ENCODE peak calls at places on chromosomes 4 and X, in four cellular contexts. One of them, this sample, is unnamed. For H3K9me3, the result is how much of the 10 kb centered on the place peaks cover.

GRCh38 chr4:47032405-47033106 is 1.2 kb downstream of the GABRB1 start:
- DNase-seq in left ventricle myocardium inferior: peak
- DNase-seq in CD4-positive, CD25-positive, alpha-beta regulatory T cell: peak
- DNase-seq in body of pancreas: peak
- DNase-seq in this sample: no peak

GRCh38 chr4:128220286-128221235 is 67.1 kb downstream of the PGRMC2 start:
- DNase-seq in left ventricle myocardium inferior: no peak
- DNase-seq in body of pancreas: no peak
- DNase-seq in CD4-positive, CD25-positive, alpha-beta regulatory T cell: peak
- DNase-seq in this sample: no peak

GRCh38 chrX:20231598-20231997 is 35.1 kb downstream of the RPS6KA3 start:
- DNase-seq in body of pancreas: no peak
- DNase-seq in CD4-positive, CD25-positive, alpha-beta regulatory T cell: no peak
- DNase-seq in left ventricle myocardium inferior: no peak
- DNase-seq in this sample: no peak

GRCh38 chr4:149549911-149550310 is 265.7 kb downstream of the IQCM start:
- DNase-seq in left ventricle myocardium inferior: no peak
- DNase-seq in body of pancreas: no peak
- DNase-seq in CD4-positive, CD25-positive, alpha-beta regulatory T cell: no peak
- DNase-seq in this sample: no peak

GRCh38 chrX:70087857-70088256 is 25.6 kb downstream of the OTUD6A start:
- DNase-seq in body of pancreas: peak
- DNase-seq in CD4-positive, CD25-positive, alpha-beta regulatory T cell: no peak
- DNase-seq in left ventricle myocardium inferior: no peak
- DNase-seq in this sample: no peak

GRCh38 chr4:177384856-177385396 is 57.3 kb downstream of the AGA start:
- DNase-seq in body of pancreas: no peak
- DNase-seq in CD4-positive, CD25-positive, alpha-beta regulatory T cell: no peak
- DNase-seq in left ventricle myocardium inferior: no peak
- DNase-seq in this sample: no peak

GRCh38 chr4:54643172-54643571 is 14.6 kb upstream of the KIT start:
- DNase-seq in CD4-positive, CD25-positive, alpha-beta regulatory T cell: no peak
- DNase-seq in body of pancreas: no peak
- DNase-seq in left ventricle myocardium inferior: no peak
- DNase-seq in this sample: no peak

GRCh38 chrX:118182050-118182449 is 65.4 kb upstream of the KLHL13 start:
- DNase-seq in left ventricle myocardium inferior: no peak
- DNase-seq in CD4-positive, CD25-positive, alpha-beta regulatory T cell: no peak
- DNase-seq in body of pancreas: no peak
- DNase-seq in this sample: no peak

GRCh38 chrX:39507034-39507433 is 590.7 kb downstream of the BCOR start:
- DNase-seq in left ventricle myocardium inferior: no peak
- DNase-seq in body of pancreas: no peak
- DNase-seq in CD4-positive, CD25-positive, alpha-beta regulatory T cell: no peak
- DNase-seq in this sample: no peak

GRCh38 chrX:110734894-110735541 is 60.6 kb downstream of the CHRDL1 start:
- DNase-seq in body of pancreas: no peak
- DNase-seq in left ventricle myocardium inferior: no peak
- DNase-seq in CD4-positive, CD25-positive, alpha-beta regulatory T cell: no peak
- DNase-seq in this sample: no peak

GRCh38 chr4:105194328-105195231 is 47.9 kb downstream of the TET2 start:
- DNase-seq in CD4-positive, CD25-positive, alpha-beta regulatory T cell: no peak
- DNase-seq in body of pancreas: no peak
- DNase-seq in left ventricle myocardium inferior: no peak
- DNase-seq in this sample: no peak

GRCh38 chrX:143340190-143340589 is 177.1 kb downstream of the SPANXN3 start:
- DNase-seq in left ventricle myocardium inferior: no peak
- DNase-seq in body of pancreas: no peak
- DNase-seq in CD4-positive, CD25-positive, alpha-beta regulatory T cell: no peak
- DNase-seq in this sample: no peak

GRCh38 chr4:95548738-95549245 is at the start of gene UNC5C:
- DNase-seq in body of pancreas: peak
- DNase-seq in left ventricle myocardium inferior: peak
- DNase-seq in CD4-positive, CD25-positive, alpha-beta regulatory T cell: no peak
- DNase-seq in this sample: no peak

GRCh38 chr4:100949350-100949935 is 397.9 kb downstream of the PPP3CA start:
- DNase-seq in CD4-positive, CD25-positive, alpha-beta regulatory T cell: no peak
- DNase-seq in body of pancreas: no peak
- DNase-seq in left ventricle myocardium inferior: no peak
- DNase-seq in this sample: no peak

GRCh38 chr4:15749001-15749400 is 29.1 kb upstream of the CD38 start:
- DNase-seq in left ventricle myocardium inferior: no peak
- DNase-seq in CD4-positive, CD25-positive, alpha-beta regulatory T cell: no peak
- DNase-seq in body of pancreas: no peak
- DNase-seq in this sample: no peak

GRCh38 chrX:7083468-7084396 is 63.8 kb upstream of the STS start:
- DNase-seq in CD4-positive, CD25-positive, alpha-beta regulatory T cell: peak
- DNase-seq in left ventricle myocardium inferior: no peak
- DNase-seq in body of pancreas: peak
- DNase-seq in this sample: peak

GRCh38 chrX:13341491-13342101 is 21.7 kb upstream of the ATXN3L start:
- DNase-seq in left ventricle myocardium inferior: no peak
- DNase-seq in CD4-positive, CD25-positive, alpha-beta regulatory T cell: no peak
- DNase-seq in body of pancreas: no peak
- DNase-seq in this sample: no peak

GRCh38 chr4:101140228-101140627 is 207.1 kb downstream of the PPP3CA start:
- DNase-seq in CD4-positive, CD25-positive, alpha-beta regulatory T cell: no peak
- DNase-seq in body of pancreas: no peak
- DNase-seq in left ventricle myocardium inferior: no peak
- DNase-seq in this sample: no peak

GRCh38 chr4:14708574-14708973 is 293.7 kb upstream of the CPEB2 start:
- DNase-seq in body of pancreas: no peak
- DNase-seq in left ventricle myocardium inferior: no peak
- DNase-seq in CD4-positive, CD25-positive, alpha-beta regulatory T cell: no peak
- DNase-seq in this sample: no peak

GRCh38 chrX:34875204-34875603 is 67.4 kb upstream of the FAM47B start:
- DNase-seq in left ventricle myocardium inferior: no peak
- DNase-seq in CD4-positive, CD25-positive, alpha-beta regulatory T cell: no peak
- DNase-seq in body of pancreas: no peak
- DNase-seq in this sample: no peak

GRCh38 chr4:54971474-54971950 is 153.9 kb downstream of the KDR start:
- DNase-seq in CD4-positive, CD25-positive, alpha-beta regulatory T cell: peak
- DNase-seq in body of pancreas: peak
- DNase-seq in left ventricle myocardium inferior: no peak
- DNase-seq in this sample: no peak

GRCh38 chrX:72202792-72203401 is 21.3 kb downstream of the PIN4 start:
- DNase-seq in body of pancreas: no peak
- DNase-seq in left ventricle myocardium inferior: no peak
- DNase-seq in CD4-positive, CD25-positive, alpha-beta regulatory T cell: no peak
- DNase-seq in this sample: no peak

GRCh38 chr4:73230865-73231517 is 27.6 kb downstream of the ANKRD17 start:
- DNase-seq in CD4-positive, CD25-positive, alpha-beta regulatory T cell: no peak
- DNase-seq in body of pancreas: no peak
- DNase-seq in left ventricle myocardium inferior: no peak
- DNase-seq in this sample: no peak

GRCh38 chrX:67353651-67354370 is 190.0 kb upstream of the AR start:
- DNase-seq in CD4-positive, CD25-positive, alpha-beta regulatory T cell: no peak
- DNase-seq in left ventricle myocardium inferior: no peak
- DNase-seq in body of pancreas: no peak
- DNase-seq in this sample: no peak

GRCh38 chr4:174559894-174560293 is 37.6 kb upstream of the HPGD start:
- DNase-seq in left ventricle myocardium inferior: no peak
- DNase-seq in body of pancreas: no peak
- DNase-seq in CD4-positive, CD25-positive, alpha-beta regulatory T cell: no peak
- DNase-seq in this sample: no peak

GRCh38 chr4:28254003-28254402 is 1393.4 kb downstream of the STIM2 start:
- DNase-seq in left ventricle myocardium inferior: no peak
- DNase-seq in CD4-positive, CD25-positive, alpha-beta regulatory T cell: no peak
- DNase-seq in body of pancreas: no peak
- DNase-seq in this sample: no peak

GRCh38 chrX:1657367-1658082 is 42.7 kb downstream of the ASMT start:
- DNase-seq in left ventricle myocardium inferior: no peak
- DNase-seq in CD4-positive, CD25-positive, alpha-beta regulatory T cell: peak
- DNase-seq in body of pancreas: peak
- DNase-seq in this sample: peak

GRCh38 chr4:10079951-10080873 is 36.4 kb downstream of the WDR1 start:
- DNase-seq in left ventricle myocardium inferior: peak
- DNase-seq in CD4-positive, CD25-positive, alpha-beta regulatory T cell: no peak
- DNase-seq in body of pancreas: no peak
- DNase-seq in this sample: peak

GRCh38 chrX:18885317-18886004 is 98.5 kb downstream of the PHKA2 start:
- DNase-seq in CD4-positive, CD25-positive, alpha-beta regulatory T cell: peak
- DNase-seq in left ventricle myocardium inferior: no peak
- DNase-seq in body of pancreas: no peak
- DNase-seq in this sample: no peak

DNA sequence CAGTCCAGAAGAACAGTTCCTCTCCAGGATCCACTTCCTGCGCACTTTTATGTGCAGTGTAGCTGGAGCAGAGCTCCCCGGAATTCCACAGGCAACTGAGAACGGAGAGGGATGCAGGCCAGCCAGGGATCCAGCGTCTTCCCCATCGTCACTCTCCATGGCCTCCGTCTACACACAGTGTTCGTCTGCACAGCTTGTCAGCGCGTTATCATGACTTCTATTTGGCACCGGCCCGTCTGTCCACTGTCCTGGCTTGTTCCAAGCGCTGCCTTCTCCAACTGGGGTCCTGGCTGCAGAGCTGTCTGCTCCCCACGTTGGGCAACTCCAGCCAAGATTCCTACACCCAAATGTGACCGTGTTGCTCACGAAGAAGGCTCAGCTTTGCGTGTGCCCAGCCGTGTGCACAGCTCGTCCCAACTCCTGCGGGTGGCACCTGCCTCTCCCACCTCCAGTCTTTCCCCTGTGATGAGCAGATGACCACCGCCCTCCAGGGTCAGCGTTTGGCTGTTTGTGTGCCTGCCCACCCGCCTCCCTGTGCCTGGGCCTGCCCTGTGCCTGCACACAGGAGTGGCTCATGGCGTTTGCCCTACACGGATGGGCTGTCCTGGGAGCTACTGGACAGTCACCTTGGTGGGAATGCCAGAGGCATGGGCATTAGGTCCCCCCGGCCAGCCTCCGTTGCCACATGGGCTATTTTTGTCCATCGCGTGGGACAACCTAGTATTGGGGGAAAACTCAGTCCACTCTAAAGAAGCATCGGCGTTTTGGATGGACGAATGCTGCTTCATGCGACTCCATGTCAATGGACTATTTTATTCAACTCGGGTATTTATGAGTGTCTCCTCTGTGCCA is 2.2 kb upstream of the CTBP1 start:
- DNase-seq in left ventricle myocardium inferior: no peak
- DNase-seq in body of pancreas: no peak
- DNase-seq in CD4-positive, CD25-positive, alpha-beta regulatory T cell: no peak
- DNase-seq in this sample: no peak
- H3K9me3 ChIP-seq in left ventricle myocardium inferior: under half
- H3K9me3 ChIP-seq in body of pancreas: under half
- H3K9me3 ChIP-seq in CD4-positive, CD25-positive, alpha-beta regulatory T cell: under half
- H3K9me3 ChIP-seq in this sample: under half

GRCh38 chr4:156929706-156930105 is 41.9 kb downstream of the PDGFC start:
- DNase-seq in left ventricle myocardium inferior: no peak
- DNase-seq in CD4-positive, CD25-positive, alpha-beta regulatory T cell: no peak
- DNase-seq in body of pancreas: no peak
- DNase-seq in this sample: no peak

GRCh38 chr4:156939151-156939550 is 32.4 kb downstream of the PDGFC start:
- DNase-seq in CD4-positive, CD25-positive, alpha-beta regulatory T cell: no peak
- DNase-seq in left ventricle myocardium inferior: no peak
- DNase-seq in body of pancreas: no peak
- DNase-seq in this sample: no peak

GRCh38 chr4:156931267-156931666 is 40.3 kb downstream of the PDGFC start:
- DNase-seq in body of pancreas: peak
- DNase-seq in left ventricle myocardium inferior: no peak
- DNase-seq in CD4-positive, CD25-positive, alpha-beta regulatory T cell: no peak
- DNase-seq in this sample: no peak

GRCh38 chr4:156933633-156934258 is 37.9 kb downstream of the PDGFC start:
- DNase-seq in body of pancreas: no peak
- DNase-seq in CD4-positive, CD25-positive, alpha-beta regulatory T cell: no peak
- DNase-seq in left ventricle myocardium inferior: no peak
- DNase-seq in this sample: no peak

GRCh38 chr4:156934259-156934635 is 37.4 kb downstream of the PDGFC start:
- DNase-seq in left ventricle myocardium inferior: no peak
- DNase-seq in body of pancreas: no peak
- DNase-seq in CD4-positive, CD25-positive, alpha-beta regulatory T cell: no peak
- DNase-seq in this sample: no peak
- H3K9me3 ChIP-seq in left ventricle myocardium inferior: under half
- H3K9me3 ChIP-seq in body of pancreas: under half
- H3K9me3 ChIP-seq in CD4-positive, CD25-positive, alpha-beta regulatory T cell: under half
- H3K9me3 ChIP-seq in this sample: under half

DNA sequence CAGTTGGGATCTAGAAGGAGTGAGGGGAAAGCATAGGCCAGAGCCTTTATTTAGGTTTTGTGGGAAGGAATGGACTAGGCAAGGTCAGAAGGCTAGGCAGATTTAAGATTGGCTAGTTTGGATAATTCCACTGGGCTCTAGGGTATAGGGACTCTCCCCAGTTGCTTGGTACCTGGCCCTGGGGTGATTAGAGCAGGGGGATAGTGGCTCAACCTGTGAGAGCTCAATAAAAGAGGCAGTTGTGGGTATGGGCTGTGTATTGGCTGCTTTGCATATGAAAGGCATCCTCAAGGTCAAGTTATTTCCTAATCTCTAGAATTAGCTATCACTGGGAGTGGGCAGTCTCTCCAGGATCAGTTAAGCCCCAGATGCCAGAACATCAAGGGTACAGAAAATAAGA is 61.3 kb downstream of the ZNF81 start:
- DNase-seq in left ventricle myocardium inferior: no peak
- DNase-seq in CD4-positive, CD25-positive, alpha-beta regulatory T cell: no peak
- DNase-seq in body of pancreas: no peak
- DNase-seq in this sample: no peak
- H3K9me3 ChIP-seq in left ventricle myocardium inferior: under half
- H3K9me3 ChIP-seq in CD4-positive, CD25-positive, alpha-beta regulatory T cell: under half
- H3K9me3 ChIP-seq in body of pancreas: under half
- H3K9me3 ChIP-seq in this sample: under half

GRCh38 chr4:49217492-49217891 is 231.4 kb downstream of the CWH43 start:
- DNase-seq in left ventricle myocardium inferior: no peak
- DNase-seq in body of pancreas: no peak
- DNase-seq in CD4-positive, CD25-positive, alpha-beta regulatory T cell: no peak
- DNase-seq in this sample: no peak
- H3K9me3 ChIP-seq in left ventricle myocardium inferior: under half
- H3K9me3 ChIP-seq in body of pancreas: under half
- H3K9me3 ChIP-seq in CD4-positive, CD25-positive, alpha-beta regulatory T cell: under half
- H3K9me3 ChIP-seq in this sample: under half

GRCh38 chrX:14564058-14564457 is 34.7 kb downstream of the GLRA2 start:
- DNase-seq in left ventricle myocardium inferior: no peak
- DNase-seq in CD4-positive, CD25-positive, alpha-beta regulatory T cell: no peak
- DNase-seq in body of pancreas: no peak
- DNase-seq in this sample: no peak
- H3K9me3 ChIP-seq in left ventricle myocardium inferior: under half
- H3K9me3 ChIP-seq in CD4-positive, CD25-positive, alpha-beta regulatory T cell: under half
- H3K9me3 ChIP-seq in body of pancreas: under half
- H3K9me3 ChIP-seq in this sample: under half

GRCh38 chr4:122977103-122977502 is 54.7 kb upstream of the NUDT6 start:
- DNase-seq in body of pancreas: no peak
- DNase-seq in left ventricle myocardium inferior: no peak
- DNase-seq in CD4-positive, CD25-positive, alpha-beta regulatory T cell: no peak
- DNase-seq in this sample: no peak

GRCh38 chr4:122978109-122978508 is 55.7 kb upstream of the NUDT6 start:
- DNase-seq in CD4-positive, CD25-positive, alpha-beta regulatory T cell: no peak
- DNase-seq in left ventricle myocardium inferior: no peak
- DNase-seq in body of pancreas: no peak
- DNase-seq in this sample: no peak

GRCh38 chr4:122976111-122976510 is 53.7 kb upstream of the NUDT6 start:
- DNase-seq in left ventricle myocardium inferior: no peak
- DNase-seq in body of pancreas: no peak
- DNase-seq in CD4-positive, CD25-positive, alpha-beta regulatory T cell: no peak
- DNase-seq in this sample: no peak

GRCh38 chr4:122980860-122981259 is 58.5 kb upstream of the NUDT6 start:
- DNase-seq in body of pancreas: no peak
- DNase-seq in left ventricle myocardium inferior: no peak
- DNase-seq in CD4-positive, CD25-positive, alpha-beta regulatory T cell: no peak
- DNase-seq in this sample: no peak

GRCh38 chr4:122978789-122979188 is 56.4 kb upstream of the NUDT6 start:
- DNase-seq in body of pancreas: no peak
- DNase-seq in CD4-positive, CD25-positive, alpha-beta regulatory T cell: no peak
- DNase-seq in left ventricle myocardium inferior: no peak
- DNase-seq in this sample: no peak
- H3K9me3 ChIP-seq in body of pancreas: under half
- H3K9me3 ChIP-seq in CD4-positive, CD25-positive, alpha-beta regulatory T cell: under half
- H3K9me3 ChIP-seq in left ventricle myocardium inferior: under half
- H3K9me3 ChIP-seq in this sample: under half

This sample was measured in T-helper 17 cell.